ENCODE peak calls at places on chromosomes 5 and 9, in seven cellular contexts. I is AML-193; Y is stimulated activated CD8-positive, alpha-beta memory T cell treated with anti-CD3 and anti-CD28 coated beads, Interleukin-4, amount 100 ng/mL, for 48 hours; Q is right atrium auricular region; L is kidney glomerular epithelial cell; Z is thoracic aorta; G is posterior cingulate gyrus. S is an unnamed sample.

GRCh38 chr9:91078041-91078441 is 276.4 kb downstream of the SYK start:
- DNase-seq in I (no peak), Y (no peak), Q (no peak), L (no peak), Z (no peak), G (no peak), S (no peak)

GRCh38 chr9:137387034-137387890 is 35.7 kb downstream of the EXD3 start:
- DNase-seq in I (no peak), Y (peak), Q (no peak), L (no peak), Z (no peak), G (no peak), S (no peak)

GRCh38 chr5:14210729-14211128 is 67.6 kb downstream of the TRIO start:
- DNase-seq in I (no peak), Y (no peak), Q (no peak), L (no peak), Z (no peak), G (no peak), S (no peak)

GRCh38 chr5:91318727-91319126 is 64.4 kb downstream of the ARRDC3 start:
- DNase-seq in I (no peak), Y (peak), Q (no peak), L (no peak), Z (no peak), G (no peak), S (no peak)

GRCh38 chr5:167820266-167820988 is 471.0 kb upstream of the WWC1 start:
- DNase-seq in I (no peak), Y (no peak), Q (no peak), L (no peak), Z (no peak), G (no peak), S (no peak)

GRCh38 chr5:65185468-65185867 is 296.3 kb downstream of the ADAMTS6 start:
- DNase-seq in I (no peak), Y (no peak), Q (no peak), L (no peak), Z (no peak), G (no peak), S (no peak)

GRCh38 chr5:179893076-179893957 is 14.4 kb downstream of the TBC1D9B start:
- DNase-seq in I (no peak), Y (no peak), Q (no peak), L (no peak), Z (no peak), G (no peak), S (no peak)

GRCh38 chr9:104747565-104748358 is at the start of gene NIPSNAP3A:
- DNase-seq in I (peak), Y (peak), Q (peak), L (peak), Z (no peak), G (peak), S (no peak)

GRCh38 chr9:76322810-76323209 is 71.4 kb downstream of the RFK start:
- DNase-seq in I (no peak), Y (no peak), Q (no peak), L (no peak), Z (no peak), G (no peak), S (no peak)

GRCh38 chr5:7850533-7851239 is at the start of gene CFAP90:
- DNase-seq in I (no peak), Y (no peak), Q (no peak), L (peak), Z (no peak), G (no peak), S (no peak)

GRCh38 chr5:54234304-54234938 is 76.0 kb downstream of the ARL15 start:
- DNase-seq in I (peak), Y (no peak), Q (no peak), L (peak), Z (no peak), G (no peak), S (no peak)

GRCh38 chr5:135828793-135829150 is 5.7 kb upstream of the SLC25A48 start:
- DNase-seq in I (no peak), Y (no peak), Q (no peak), L (no peak), Z (no peak), G (no peak), S (peak)

GRCh38 chr5:150434502-150434901 is 15.0 kb downstream of the RPS14 start:
- DNase-seq in I (no peak), Y (no peak), Q (no peak), L (no peak), Z (no peak), G (no peak), S (no peak)

GRCh38 chr9:119961774-119962408 is 592.7 kb upstream of the BRINP1 start:
- DNase-seq in I (no peak), Y (peak), Q (no peak), L (peak), Z (no peak), G (peak), S (no peak)

GRCh38 chr9:71819115-71819739 is 50.9 kb upstream of the CEMIP2 start:
- DNase-seq in I (peak), Y (peak), Q (no peak), L (peak), Z (no peak), G (no peak), S (no peak)

GRCh38 chr9:88747768-88748167 is 212.8 kb downstream of the NXNL2 start:
- DNase-seq in I (no peak), Y (no peak), Q (peak), L (peak), Z (no peak), G (no peak), S (no peak)

GRCh38 chr5:145965804-145966203 is 29.4 kb downstream of the SH3RF2 start:
- DNase-seq in I (no peak), Y (no peak), Q (no peak), L (no peak), Z (no peak), G (no peak), S (no peak)

GRCh38 chr9:3804148-3804547 is 278.3 kb upstream of the RFX3 start:
- DNase-seq in I (no peak), Y (no peak), Q (no peak), L (no peak), Z (no peak), G (no peak), S (no peak)

GRCh38 chr9:79352322-79352721 is 219.4 kb upstream of the TLE4 start:
- DNase-seq in I (no peak), Y (no peak), Q (no peak), L (no peak), Z (no peak), G (no peak), S (no peak)

GRCh38 chr5:155015239-155015638 is 1.7 kb downstream of the KIF4B start:
- DNase-seq in I (no peak), Y (no peak), Q (no peak), L (no peak), Z (no peak), G (no peak), S (no peak)

GRCh38 chr5:5800801-5801761 is 378.6 kb downstream of the ICE1 start:
- DNase-seq in I (no peak), Y (no peak), Q (no peak), L (no peak), Z (no peak), G (no peak), S (no peak)

GRCh38 chr9:130713286-130713975 is 19.9 kb downstream of the EXOSC2 start:
- DNase-seq in I (no peak), Y (peak), Q (peak), L (peak), Z (no peak), G (no peak), S (no peak)

GRCh38 chr9:89850633-89851325 is 246.0 kb downstream of the GADD45G start:
- DNase-seq in I (no peak), Y (no peak), Q (peak), L (no peak), Z (peak), G (no peak), S (no peak)

GRCh38 chr5:179326176-179326997 is 18.9 kb downstream of the ADAMTS2 start:
- DNase-seq in I (no peak), Y (no peak), Q (peak), L (no peak), Z (no peak), G (no peak), S (peak)

GRCh38 chr9:71793386-71794105 is 25.2 kb upstream of the CEMIP2 start:
- DNase-seq in I (no peak), Y (no peak), Q (no peak), L (peak), Z (no peak), G (no peak), S (no peak)

GRCh38 chr9:99971410-99971809 is 65.0 kb downstream of the STX17 start:
- DNase-seq in I (no peak), Y (no peak), Q (no peak), L (no peak), Z (no peak), G (no peak), S (no peak)

GRCh38 chr5:56508249-56508648 is 275.1 kb upstream of the ANKRD55 start:
- DNase-seq in I (no peak), Y (no peak), Q (no peak), L (no peak), Z (no peak), G (no peak), S (no peak)

GRCh38 chr9:75448955-75449354 is 360.6 kb downstream of the OSTF1 start:
- DNase-seq in I (no peak), Y (no peak), Q (no peak), L (no peak), Z (no peak), G (no peak), S (no peak)

GRCh38 chr5:43204958-43205357 is 12.9 kb downstream of the NIM1K start:
- DNase-seq in I (no peak), Y (no peak), Q (no peak), L (no peak), Z (no peak), G (no peak), S (no peak)

GRCh38 chr9:130491830-130492465 is 47.2 kb downstream of the ASS1 start:
- DNase-seq in I (no peak), Y (no peak), Q (no peak), L (no peak), Z (no peak), G (no peak), S (no peak)

GRCh38 chr5:154320209-154320608 is 125.6 kb upstream of the SAP30L start:
- DNase-seq in I (no peak), Y (no peak), Q (no peak), L (no peak), Z (no peak), G (no peak), S (no peak)

GRCh38 chr5:124981901-124982300 is 235.5 kb upstream of the ZNF608 start:
- DNase-seq in I (no peak), Y (no peak), Q (no peak), L (peak), Z (no peak), G (no peak), S (no peak)

GRCh38 chr5:172805736-172806255 is 28.3 kb upstream of the ERGIC1 start:
- DNase-seq in I (no peak), Y (no peak), Q (no peak), L (no peak), Z (no peak), G (no peak), S (no peak)

S was measured in vagina.